ENCODE peak calls at places on chromosomes 3 and 15, in six cellular contexts. L is naive thymus-derived CD4-positive, alpha-beta T cell; X is heart left ventricle; A is CD8-positive, alpha-beta T cell; K is RWPE2; S is right cardiac atrium. D is an unnamed sample.

GRCh38 chr15:80978685-80979084 is 10.9 kb downstream of the MESD start:
- ATAC-seq in L (no peak), X (no peak), A (no peak), K (peak), S (no peak), D (no peak)

GRCh38 chr3:141815667-141816066 is 52.5 kb downstream of the GRK7 start:
- ATAC-seq in L (no peak), X (no peak), A (no peak), K (no peak), S (no peak), D (no peak)

GRCh38 chr3:134066539-134067310 is 37.0 kb upstream of the SLCO2A1 start:
- ATAC-seq in L (no peak), X (peak), A (no peak), K (peak), S (peak), D (peak)

GRCh38 chr3:194489736-194490612 is 3.2 kb upstream of the ATP13A3 start:
- ATAC-seq in L (no peak), X (no peak), A (no peak), K (no peak), S (no peak), D (no peak)

GRCh38 chr3:138768126-138768525 is 66.6 kb downstream of the PIK3CB start:
- ATAC-seq in L (no peak), X (no peak), A (no peak), K (no peak), S (no peak), D (no peak)

GRCh38 chr15:63736287-63736686 is 97.5 kb downstream of the HERC1 start:
- ATAC-seq in L (no peak), X (no peak), A (no peak), K (no peak), S (no peak), D (no peak)

GRCh38 chr3:143016321-143016972 is 15.1 kb downstream of the U2SURP start:
- ATAC-seq in L (peak), X (no peak), A (no peak), K (no peak), S (no peak), D (no peak)

GRCh38 chr15:100733088-100733487 is 130.7 kb downstream of the ASB7 start:
- ATAC-seq in L (no peak), X (peak), A (no peak), K (peak), S (no peak), D (no peak)

GRCh38 chr15:80615361-80615736 is 79.8 kb upstream of the ABHD17C start:
- ATAC-seq in L (no peak), X (no peak), A (no peak), K (no peak), S (peak), D (no peak)

GRCh38 chr3:161977063-161977462 is 480.5 kb downstream of the OTOL1 start:
- ATAC-seq in L (no peak), X (no peak), A (no peak), K (peak), S (no peak), D (no peak)

GRCh38 chr3:16249336-16249735 is 15.4 kb downstream of the DPH3 start:
- ATAC-seq in L (no peak), X (no peak), A (no peak), K (no peak), S (no peak), D (no peak)

GRCh38 chr3:177594096-177594495 is 396.8 kb upstream of the TBL1XR1 start:
- ATAC-seq in L (no peak), X (no peak), A (no peak), K (no peak), S (no peak), D (no peak)

GRCh38 chr3:13857702-13858380 is 22.0 kb downstream of the WNT7A start:
- ATAC-seq in L (no peak), X (no peak), A (no peak), K (peak), S (no peak), D (no peak)

GRCh38 chr15:39209548-39210211 is 371.2 kb upstream of the THBS1 start:
- ATAC-seq in L (no peak), X (no peak), A (no peak), K (no peak), S (no peak), D (no peak)

GRCh38 chr3:196962108-196962929 is 6.3 kb downstream of the PIGZ start:
- ATAC-seq in L (no peak), X (no peak), A (no peak), K (no peak), S (no peak), D (no peak)

GRCh38 chr3:133455960-133456359 is 56.1 kb downstream of the BFSP2 start:
- ATAC-seq in L (no peak), X (no peak), A (no peak), K (no peak), S (no peak), D (no peak)

GRCh38 chr3:56894912-56895431 is 93.2 kb upstream of the ARHGEF3 start:
- ATAC-seq in L (peak), X (peak), A (peak), K (no peak), S (peak), D (no peak)
- H3K27ac ChIP-seq in L (peak), X (no peak), A (no peak), K (no peak), S (no peak), D (no peak)

DNA sequence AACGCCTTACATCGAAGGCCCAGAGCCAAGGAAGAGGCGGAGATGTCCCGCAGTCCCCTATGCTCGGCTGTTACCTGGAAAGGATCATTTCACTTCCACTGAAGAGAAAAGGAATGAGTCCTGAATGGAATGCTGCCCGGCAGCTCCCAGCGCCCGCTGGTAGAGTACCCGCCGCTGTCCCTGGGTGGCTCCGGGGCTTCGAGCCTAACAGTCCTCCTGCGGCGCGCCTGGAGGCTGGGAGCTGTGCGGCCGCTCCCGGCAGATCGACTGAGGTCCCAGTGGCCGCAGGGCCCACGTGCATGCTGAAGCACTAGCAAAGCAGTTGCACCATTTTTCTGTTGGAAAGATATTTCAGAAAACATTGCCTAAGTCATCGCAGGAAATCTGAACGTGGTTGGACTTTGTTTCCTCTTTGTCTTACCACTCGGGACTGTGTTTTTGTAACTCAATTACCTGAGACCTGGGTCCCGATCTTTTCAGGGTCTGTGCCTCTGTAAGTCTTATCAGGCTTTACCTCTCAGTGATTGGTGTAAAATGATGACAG is 984 bp downstream of the RNU6-1 start:
- ATAC-seq in L (no peak), X (peak), A (no peak), K (peak), S (peak), D (peak)
- H3K4me3 ChIP-seq in L (peak), X (peak), A (peak), K (peak), S (peak), D (peak)

GRCh38 chr15:58479941-58480340 is 48.1 kb downstream of the LIPC start:
- ATAC-seq in L (no peak), X (no peak), A (no peak), K (no peak), S (no peak), D (no peak)
- H3K27ac ChIP-seq in L (no peak), X (no peak), A (no peak), K (no peak), S (no peak), D (no peak)

GRCh38 chr3:31531465-31531991 is 1.2 kb upstream of the STT3B start:
- ATAC-seq in L (no peak), X (no peak), A (no peak), K (no peak), S (no peak), D (no peak)

GRCh38 chr3:31534036-31534435 is 1.3 kb downstream of the STT3B start:
- ATAC-seq in L (no peak), X (no peak), A (no peak), K (no peak), S (no peak), D (no peak)

GRCh38 chr3:31531992-31532586 is 636 bp upstream of the STT3B start:
- ATAC-seq in L (peak), X (peak), A (peak), K (peak), S (peak), D (peak)

GRCh38 chr3:31533169-31533870 is 595 bp downstream of the STT3B start:
- ATAC-seq in L (no peak), X (no peak), A (no peak), K (peak), S (no peak), D (no peak)

GRCh38 chr3:31532587-31533168 is at the start of gene STT3B:
- ATAC-seq in L (peak), X (peak), A (peak), K (peak), S (peak), D (peak)
- H3K4me3 ChIP-seq in L (peak), X (peak), A (peak), K (peak), S (peak), D (peak)

GRCh38 chr3:33648793-33649192 is 69.3 kb downstream of the CLASP2 start:
- ATAC-seq in L (no peak), X (no peak), A (no peak), K (no peak), S (no peak), D (no peak)
- H3K27ac ChIP-seq in L (no peak), X (no peak), A (no peak), K (no peak), S (no peak), D (no peak)

GRCh38 chr15:23514492-23514891 is 51.0 kb upstream of the MKRN3 start:
- ATAC-seq in L (no peak), X (no peak), A (no peak), K (no peak), S (no peak), D (no peak)
- H3K4me3 ChIP-seq in L (no peak), X (no peak), A (no peak), K (no peak), S (no peak), D (no peak)

DNA sequence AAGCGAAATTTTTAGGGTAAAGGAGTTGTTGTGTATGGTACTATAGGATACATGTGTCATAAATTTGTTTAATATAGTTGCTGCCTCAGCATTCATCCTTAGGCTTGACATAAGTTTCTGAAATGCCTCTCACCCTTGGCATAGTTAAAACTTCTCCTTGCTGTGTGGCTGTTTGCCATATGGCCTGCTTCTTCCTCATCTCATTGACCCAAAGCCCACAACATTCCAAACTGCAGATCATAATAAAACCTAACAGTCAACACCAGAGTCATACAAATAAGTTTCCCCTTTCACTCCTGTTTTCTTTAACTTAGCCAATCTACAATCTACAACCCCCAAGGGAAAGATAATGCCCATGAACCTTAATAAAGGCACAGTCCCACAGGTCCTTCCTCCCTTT is 136.6 kb downstream of the TMCC1 start:
- ATAC-seq in L (no peak), X (no peak), A (no peak), K (no peak), S (no peak), D (no peak)
- H3K27ac ChIP-seq in L (no peak), X (no peak), A (no peak), K (no peak), S (no peak), D (no peak)

GRCh38 chr3:28765194-28765593 is 416.6 kb upstream of the AZI2 start:
- ATAC-seq in L (no peak), X (no peak), A (no peak), K (no peak), S (no peak), D (no peak)
- H3K4me3 ChIP-seq in L (no peak), X (no peak), A (no peak), K (no peak), S (no peak), D (no peak)

GRCh38 chr3:190444036-190444435 is 5.7 kb downstream of the TMEM207 start:
- ATAC-seq in L (peak), X (no peak), A (no peak), K (no peak), S (no peak), D (no peak)

GRCh38 chr3:190444576-190445145 is 5.0 kb downstream of the TMEM207 start:
- ATAC-seq in L (no peak), X (no peak), A (no peak), K (no peak), S (no peak), D (no peak)

GRCh38 chr3:190442240-190442639 is 7.5 kb downstream of the TMEM207 start:
- ATAC-seq in L (no peak), X (no peak), A (no peak), K (no peak), S (no peak), D (no peak)

GRCh38 chr3:190446492-190447301 is 3.0 kb downstream of the TMEM207 start:
- ATAC-seq in L (peak), X (no peak), A (no peak), K (no peak), S (no peak), D (no peak)

GRCh38 chr3:190443257-190443656 is 6.4 kb downstream of the TMEM207 start:
- ATAC-seq in L (no peak), X (no peak), A (no peak), K (no peak), S (no peak), D (no peak)
- H3K27ac ChIP-seq in L (no peak), X (no peak), A (no peak), K (no peak), S (no peak), D (no peak)

GRCh38 chr15:92667291-92667904 is 11.8 kb upstream of the FAM174B start:
- ATAC-seq in L (no peak), X (peak), A (no peak), K (peak), S (peak), D (peak)

GRCh38 chr15:92664178-92664900 is 8.8 kb upstream of the FAM174B start:
- ATAC-seq in L (peak), X (no peak), A (no peak), K (no peak), S (no peak), D (no peak)

GRCh38 chr15:92666780-92667179 is 11.2 kb upstream of the FAM174B start:
- ATAC-seq in L (no peak), X (peak), A (no peak), K (no peak), S (peak), D (peak)

GRCh38 chr15:92663250-92663951 is 7.8 kb upstream of the FAM174B start:
- ATAC-seq in L (no peak), X (no peak), A (no peak), K (no peak), S (no peak), D (no peak)

DNA sequence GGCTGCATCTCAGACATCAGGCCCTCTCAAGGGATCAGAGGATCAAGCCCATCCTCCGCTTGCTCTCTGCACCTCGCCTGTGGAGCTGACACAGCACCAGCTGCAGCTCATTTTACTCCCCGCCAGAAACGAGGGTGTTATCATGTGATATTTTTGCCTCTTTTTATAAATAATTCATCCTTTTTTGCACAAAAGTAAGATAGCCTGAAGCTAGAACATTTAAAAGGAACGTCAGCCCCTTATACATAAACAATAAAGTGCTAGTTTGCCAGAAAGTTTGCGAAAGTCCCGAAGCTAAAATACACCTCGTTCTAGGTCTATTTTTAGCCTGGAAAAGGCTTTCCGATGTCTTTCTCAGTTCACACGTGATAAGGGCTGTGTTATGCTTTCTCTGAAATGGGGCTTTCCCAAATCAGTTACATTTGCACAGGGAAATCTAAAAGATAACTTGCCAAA is 9.6 kb upstream of the FAM174B start:
- ATAC-seq in L (no peak), X (peak), A (no peak), K (no peak), S (peak), D (peak)
- H3K4me3 ChIP-seq in L (no peak), X (no peak), A (no peak), K (no peak), S (peak), D (no peak)

D was measured in gastroesophageal sphincter.